ENCODE peak calls at places on chromosomes 13 and 19, in nine cellular contexts. One of them, this sample, is unnamed.
A peak's percentile ranks its signal among the peaks of the same experiment; 100 is the strongest.

GRCh38 chr19:40241809-40242384 is 15.4 kb upstream of the CCNP start:
- DNase-seq in mucosa of descending colon: no peak
- DNase-seq in A549: no peak
- DNase-seq in fibroblast of lung: peak; percentile 77
- DNase-seq in HCT116: no peak
- DNase-seq in right cardiac atrium: peak; percentile 85
- DNase-seq in cardiac muscle cell: peak; percentile 94
- DNase-seq in heart left ventricle: peak; percentile 77
- DNase-seq in esophagus muscularis mucosa: no peak
- DNase-seq in this sample: peak; percentile 46

GRCh38 chr19:33809960-33810359 is 13.3 kb downstream of the KCTD15 start:
- DNase-seq in mucosa of descending colon: no peak
- DNase-seq in A549: peak; percentile 58
- DNase-seq in fibroblast of lung: no peak
- DNase-seq in HCT116: no peak
- DNase-seq in right cardiac atrium: peak; percentile 48
- DNase-seq in cardiac muscle cell: peak; percentile 14
- DNase-seq in heart left ventricle: peak; percentile 59
- DNase-seq in esophagus muscularis mucosa: no peak
- DNase-seq in this sample: no peak

GRCh38 chr13:27619093-27619705 is 1.1 kb downstream of the LNX2 start:
- DNase-seq in mucosa of descending colon: no peak
- DNase-seq in A549: no peak
- DNase-seq in fibroblast of lung: peak; percentile 76
- DNase-seq in HCT116: no peak
- DNase-seq in right cardiac atrium: no peak
- DNase-seq in cardiac muscle cell: peak; percentile 61
- DNase-seq in heart left ventricle: no peak
- DNase-seq in esophagus muscularis mucosa: no peak
- DNase-seq in this sample: no peak

GRCh38 chr13:49664606-49665005 is 26.7 kb downstream of the EBPL start:
- DNase-seq in mucosa of descending colon: no peak
- DNase-seq in A549: no peak
- DNase-seq in fibroblast of lung: no peak
- DNase-seq in HCT116: no peak
- DNase-seq in right cardiac atrium: no peak
- DNase-seq in cardiac muscle cell: no peak
- DNase-seq in heart left ventricle: no peak
- DNase-seq in esophagus muscularis mucosa: no peak
- DNase-seq in this sample: no peak

GRCh38 chr19:16559896-16560295 is 12.3 kb downstream of the SLC35E1 start:
- DNase-seq in mucosa of descending colon: no peak
- DNase-seq in A549: no peak
- DNase-seq in fibroblast of lung: peak; percentile 66
- DNase-seq in HCT116: no peak
- DNase-seq in right cardiac atrium: no peak
- DNase-seq in cardiac muscle cell: no peak
- DNase-seq in heart left ventricle: no peak
- DNase-seq in esophagus muscularis mucosa: no peak
- DNase-seq in this sample: no peak

GRCh38 chr13:36067619-36068456 is 63.3 kb downstream of the DCLK1 start:
- DNase-seq in mucosa of descending colon: no peak
- DNase-seq in A549: no peak
- DNase-seq in fibroblast of lung: no peak
- DNase-seq in HCT116: no peak
- DNase-seq in right cardiac atrium: no peak
- DNase-seq in cardiac muscle cell: no peak
- DNase-seq in heart left ventricle: no peak
- DNase-seq in esophagus muscularis mucosa: no peak
- DNase-seq in this sample: no peak

GRCh38 chr13:94157705-94158218 is 321.7 kb downstream of the DCT start:
- DNase-seq in mucosa of descending colon: no peak
- DNase-seq in A549: no peak
- DNase-seq in fibroblast of lung: no peak
- DNase-seq in HCT116: no peak
- DNase-seq in right cardiac atrium: no peak
- DNase-seq in cardiac muscle cell: peak; percentile 93
- DNase-seq in heart left ventricle: no peak
- DNase-seq in esophagus muscularis mucosa: no peak
- DNase-seq in this sample: no peak

GRCh38 chr19:2587001-2587719 is 111.2 kb downstream of the GADD45B start:
- DNase-seq in mucosa of descending colon: no peak
- DNase-seq in A549: no peak
- DNase-seq in fibroblast of lung: peak; percentile 47
- DNase-seq in HCT116: no peak
- DNase-seq in right cardiac atrium: no peak
- DNase-seq in cardiac muscle cell: no peak
- DNase-seq in heart left ventricle: no peak
- DNase-seq in esophagus muscularis mucosa: no peak
- DNase-seq in this sample: no peak

GRCh38 chr19:48319647-48320537 is 5.5 kb upstream of the EMP3 start:
- DNase-seq in mucosa of descending colon: peak; percentile 97
- DNase-seq in A549: peak; percentile 88
- DNase-seq in fibroblast of lung: peak; percentile 65
- DNase-seq in HCT116: peak; percentile 66
- DNase-seq in right cardiac atrium: peak; percentile 85
- DNase-seq in cardiac muscle cell: peak; percentile 87
- DNase-seq in heart left ventricle: peak; percentile 83
- DNase-seq in esophagus muscularis mucosa: no peak
- DNase-seq in this sample: peak; percentile 91

GRCh38 chr13:29594710-29595379 is 643 bp downstream of the SLC7A1 start:
- DNase-seq in mucosa of descending colon: peak; percentile 60
- DNase-seq in A549: peak; percentile 30
- DNase-seq in fibroblast of lung: peak; percentile 64
- DNase-seq in HCT116: no peak
- DNase-seq in right cardiac atrium: peak; percentile 80
- DNase-seq in cardiac muscle cell: peak; percentile 73
- DNase-seq in heart left ventricle: peak; percentile 73
- DNase-seq in esophagus muscularis mucosa: peak; percentile 93
- DNase-seq in this sample: peak; percentile 83

GRCh38 chr19:6227941-6228325 is 51.8 kb downstream of the MLLT1 start:
- DNase-seq in mucosa of descending colon: no peak
- DNase-seq in A549: no peak
- DNase-seq in fibroblast of lung: no peak
- DNase-seq in HCT116: no peak
- DNase-seq in right cardiac atrium: no peak
- DNase-seq in cardiac muscle cell: no peak
- DNase-seq in heart left ventricle: peak; percentile 11
- DNase-seq in esophagus muscularis mucosa: no peak
- DNase-seq in this sample: peak; percentile 35

GRCh38 chr13:26965976-26966375 is 205.4 kb upstream of the GPR12 start:
- DNase-seq in mucosa of descending colon: peak; percentile 59
- DNase-seq in A549: no peak
- DNase-seq in fibroblast of lung: peak; percentile 84
- DNase-seq in HCT116: no peak
- DNase-seq in right cardiac atrium: peak; percentile 75
- DNase-seq in cardiac muscle cell: peak; percentile 93
- DNase-seq in heart left ventricle: peak; percentile 83
- DNase-seq in esophagus muscularis mucosa: no peak
- DNase-seq in this sample: peak; percentile 45

GRCh38 chr13:97567510-97568243 is 133.7 kb downstream of the RAP2A start:
- DNase-seq in mucosa of descending colon: peak; percentile 80
- DNase-seq in A549: peak; percentile 54
- DNase-seq in fibroblast of lung: peak; percentile 15
- DNase-seq in HCT116: peak; percentile 40
- DNase-seq in right cardiac atrium: peak; percentile 28
- DNase-seq in cardiac muscle cell: peak; percentile 83
- DNase-seq in heart left ventricle: no peak
- DNase-seq in esophagus muscularis mucosa: no peak
- DNase-seq in this sample: peak; percentile 76

GRCh38 chr19:13089139-13089856 is 13.4 kb downstream of the LYL1 start:
- DNase-seq in mucosa of descending colon: no peak
- DNase-seq in A549: peak; percentile 28
- DNase-seq in fibroblast of lung: no peak
- DNase-seq in HCT116: no peak
- DNase-seq in right cardiac atrium: peak; percentile 14
- DNase-seq in cardiac muscle cell: no peak
- DNase-seq in heart left ventricle: no peak
- DNase-seq in esophagus muscularis mucosa: no peak
- DNase-seq in this sample: no peak

GRCh38 chr19:6069268-6069771 is 41.0 kb downstream of the RFX2 start:
- DNase-seq in mucosa of descending colon: no peak
- DNase-seq in A549: no peak
- DNase-seq in fibroblast of lung: no peak
- DNase-seq in HCT116: no peak
- DNase-seq in right cardiac atrium: no peak
- DNase-seq in cardiac muscle cell: no peak
- DNase-seq in heart left ventricle: no peak
- DNase-seq in esophagus muscularis mucosa: no peak
- DNase-seq in this sample: no peak

GRCh38 chr13:98549728-98550317 is 27.1 kb downstream of the STK24 start:
- DNase-seq in mucosa of descending colon: no peak
- DNase-seq in A549: no peak
- DNase-seq in fibroblast of lung: peak; percentile 66
- DNase-seq in HCT116: no peak
- DNase-seq in right cardiac atrium: no peak
- DNase-seq in cardiac muscle cell: no peak
- DNase-seq in heart left ventricle: no peak
- DNase-seq in esophagus muscularis mucosa: no peak
- DNase-seq in this sample: no peak

GRCh38 chr13:53775807-53776206 is 747.2 kb downstream of the OLFM4 start:
- DNase-seq in mucosa of descending colon: no peak
- DNase-seq in A549: no peak
- DNase-seq in fibroblast of lung: no peak
- DNase-seq in HCT116: no peak
- DNase-seq in right cardiac atrium: no peak
- DNase-seq in cardiac muscle cell: no peak
- DNase-seq in heart left ventricle: no peak
- DNase-seq in esophagus muscularis mucosa: no peak
- DNase-seq in this sample: no peak

GRCh38 chr13:110570886-110571285 is 9.4 kb upstream of the RAB20 start:
- DNase-seq in mucosa of descending colon: no peak
- DNase-seq in A549: no peak
- DNase-seq in fibroblast of lung: no peak
- DNase-seq in HCT116: no peak
- DNase-seq in right cardiac atrium: no peak
- DNase-seq in cardiac muscle cell: no peak
- DNase-seq in heart left ventricle: no peak
- DNase-seq in esophagus muscularis mucosa: no peak
- DNase-seq in this sample: no peak

GRCh38 chr13:51153527-51153926 is 42.5 kb upstream of the C13orf42 start:
- DNase-seq in mucosa of descending colon: no peak
- DNase-seq in A549: no peak
- DNase-seq in fibroblast of lung: peak; percentile 13
- DNase-seq in HCT116: no peak
- DNase-seq in right cardiac atrium: no peak
- DNase-seq in cardiac muscle cell: peak; percentile 43
- DNase-seq in heart left ventricle: no peak
- DNase-seq in esophagus muscularis mucosa: no peak
- DNase-seq in this sample: no peak

GRCh38 chr13:51154029-51154555 is 43.0 kb upstream of the C13orf42 start:
- DNase-seq in mucosa of descending colon: no peak
- DNase-seq in A549: no peak
- DNase-seq in fibroblast of lung: peak; percentile 73
- DNase-seq in HCT116: no peak
- DNase-seq in right cardiac atrium: no peak
- DNase-seq in cardiac muscle cell: peak; percentile 80
- DNase-seq in heart left ventricle: no peak
- DNase-seq in esophagus muscularis mucosa: peak; percentile 53
- DNase-seq in this sample: no peak

GRCh38 chr13:51156666-51157065 is 45.6 kb upstream of the C13orf42 start:
- DNase-seq in mucosa of descending colon: no peak
- DNase-seq in A549: no peak
- DNase-seq in fibroblast of lung: no peak
- DNase-seq in HCT116: no peak
- DNase-seq in right cardiac atrium: no peak
- DNase-seq in cardiac muscle cell: no peak
- DNase-seq in heart left ventricle: no peak
- DNase-seq in esophagus muscularis mucosa: no peak
- DNase-seq in this sample: no peak

GRCh38 chr13:51158365-51158764 is 47.3 kb upstream of the C13orf42 start:
- DNase-seq in mucosa of descending colon: no peak
- DNase-seq in A549: peak; percentile 15
- DNase-seq in fibroblast of lung: no peak
- DNase-seq in HCT116: no peak
- DNase-seq in right cardiac atrium: no peak
- DNase-seq in cardiac muscle cell: no peak
- DNase-seq in heart left ventricle: no peak
- DNase-seq in esophagus muscularis mucosa: peak; percentile 64
- DNase-seq in this sample: no peak

GRCh38 chr13:51158923-51159322 is 47.8 kb upstream of the C13orf42 start:
- DNase-seq in mucosa of descending colon: no peak
- DNase-seq in A549: no peak
- DNase-seq in fibroblast of lung: peak; percentile 21
- DNase-seq in HCT116: no peak
- DNase-seq in right cardiac atrium: no peak
- DNase-seq in cardiac muscle cell: peak; percentile 38
- DNase-seq in heart left ventricle: no peak
- DNase-seq in esophagus muscularis mucosa: peak; percentile 82
- DNase-seq in this sample: no peak
- H3K4me1 ChIP-seq in mucosa of descending colon: no peaks in the 10 kb centered on the region
- H3K4me1 ChIP-seq in A549: no peaks in the 10 kb centered on the region
- H3K4me1 ChIP-seq in fibroblast of lung: no peaks in the 10 kb centered on the region
- H3K4me1 ChIP-seq in HCT116: no peaks in the 10 kb centered on the region
- H3K4me1 ChIP-seq in right cardiac atrium: no peaks in the 10 kb centered on the region
- H3K4me1 ChIP-seq in cardiac muscle cell: peaks cover 3% of the 10 kb centered on the region
- H3K4me1 ChIP-seq in heart left ventricle: no peaks in the 10 kb centered on the region
- H3K4me1 ChIP-seq in esophagus muscularis mucosa: peaks cover 9% of the 10 kb centered on the region
- H3K4me1 ChIP-seq in this sample: no peaks in the 10 kb centered on the region

GRCh38 chr19:29677001-29677781 is 11.9 kb downstream of the PLEKHF1 start:
- DNase-seq in mucosa of descending colon: no peak
- DNase-seq in A549: no peak
- DNase-seq in fibroblast of lung: no peak
- DNase-seq in HCT116: no peak
- DNase-seq in right cardiac atrium: peak; percentile 14
- DNase-seq in cardiac muscle cell: no peak
- DNase-seq in heart left ventricle: no peak
- DNase-seq in esophagus muscularis mucosa: no peak
- DNase-seq in this sample: no peak
- H3K4me1 ChIP-seq in mucosa of descending colon: peaks cover 5% of the 10 kb centered on the region
- H3K4me1 ChIP-seq in A549: no peaks in the 10 kb centered on the region
- H3K4me1 ChIP-seq in fibroblast of lung: peaks cover 7% of the 10 kb centered on the region
- H3K4me1 ChIP-seq in HCT116: no peaks in the 10 kb centered on the region
- H3K4me1 ChIP-seq in right cardiac atrium: peaks cover 21% of the 10 kb centered on the region
- H3K4me1 ChIP-seq in cardiac muscle cell: no peaks in the 10 kb centered on the region
- H3K4me1 ChIP-seq in heart left ventricle: peaks cover 39% of the 10 kb centered on the region
- H3K4me1 ChIP-seq in esophagus muscularis mucosa: peaks cover 95% of the 10 kb centered on the region
- H3K4me1 ChIP-seq in this sample: peaks cover 85% of the 10 kb centered on the region

GRCh38 chr13:40568246-40568645 is 98.2 kb downstream of the FOXO1 start:
- DNase-seq in mucosa of descending colon: no peak
- DNase-seq in A549: no peak
- DNase-seq in fibroblast of lung: no peak
- DNase-seq in HCT116: no peak
- DNase-seq in right cardiac atrium: no peak
- DNase-seq in cardiac muscle cell: no peak
- DNase-seq in heart left ventricle: no peak
- DNase-seq in esophagus muscularis mucosa: no peak
- DNase-seq in this sample: no peak
- H3K4me1 ChIP-seq in mucosa of descending colon: peaks cover 21% of the 10 kb centered on the region
- H3K4me1 ChIP-seq in A549: no peaks in the 10 kb centered on the region
- H3K4me1 ChIP-seq in fibroblast of lung: no peaks in the 10 kb centered on the region
- H3K4me1 ChIP-seq in HCT116: no peaks in the 10 kb centered on the region
- H3K4me1 ChIP-seq in right cardiac atrium: peaks cover 33% of the 10 kb centered on the region
- H3K4me1 ChIP-seq in cardiac muscle cell: peaks cover 18% of the 10 kb centered on the region
- H3K4me1 ChIP-seq in heart left ventricle: peaks cover 39% of the 10 kb centered on the region
- H3K4me1 ChIP-seq in esophagus muscularis mucosa: peaks cover 84% of the 10 kb centered on the region
- H3K4me1 ChIP-seq in this sample: peaks cover 53% of the 10 kb centered on the region

DNA sequence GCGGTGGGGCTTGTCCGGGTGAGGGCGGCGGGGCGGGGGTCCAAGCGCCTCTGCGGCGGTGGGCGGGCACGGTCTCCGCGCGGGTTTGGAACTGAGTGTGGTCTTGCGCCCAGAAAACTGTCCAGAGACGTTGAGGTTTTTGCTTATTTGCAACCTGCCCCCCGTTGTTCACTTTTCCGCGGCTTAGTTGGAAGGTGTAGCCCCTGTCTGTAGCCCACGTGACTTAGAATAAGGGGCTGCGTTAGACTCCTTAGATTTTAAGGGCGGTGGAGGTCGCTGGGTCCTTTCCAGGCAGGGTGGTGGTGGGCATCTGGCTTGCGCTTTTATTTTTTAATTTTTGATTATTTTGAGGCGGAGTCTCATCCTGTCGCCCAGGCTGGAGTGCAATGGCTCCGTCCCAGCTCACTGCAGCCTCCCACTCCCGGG is 750 bp downstream of the RPS15 start:
- DNase-seq in mucosa of descending colon: no peak
- DNase-seq in A549: no peak
- DNase-seq in fibroblast of lung: no peak
- DNase-seq in HCT116: no peak
- DNase-seq in right cardiac atrium: no peak
- DNase-seq in cardiac muscle cell: no peak
- DNase-seq in heart left ventricle: no peak
- DNase-seq in esophagus muscularis mucosa: no peak
- DNase-seq in this sample: no peak
- H3K4me1 ChIP-seq in mucosa of descending colon: peaks cover 20% of the 10 kb centered on the region
- H3K4me1 ChIP-seq in A549: peaks cover 33% of the 10 kb centered on the region
- H3K4me1 ChIP-seq in fibroblast of lung: peaks cover 2% of the 10 kb centered on the region
- H3K4me1 ChIP-seq in HCT116: peaks cover 66% of the 10 kb centered on the region
- H3K4me1 ChIP-seq in right cardiac atrium: no peaks in the 10 kb centered on the region
- H3K4me1 ChIP-seq in cardiac muscle cell: peaks cover 4% of the 10 kb centered on the region
- H3K4me1 ChIP-seq in heart left ventricle: peaks cover 14% of the 10 kb centered on the region
- H3K4me1 ChIP-seq in esophagus muscularis mucosa: peaks cover 25% of the 10 kb centered on the region
- H3K4me1 ChIP-seq in this sample: peaks cover 20% of the 10 kb centered on the region